ENCODE peak calls at places on chromosomes 5 and 9, in six cellular contexts. H is CD8-positive, alpha-beta T cell; Y is adrenal gland; E is effector memory CD4-positive, alpha-beta T cell; N is left ventricle myocardium inferior; K is lung. P is an unnamed sample.

GRCh38 chr5:172683696-172684464 is 42.8 kb downstream of the NEURL1B start:
- DNase-seq in H (peak; percentile 19), Y (no peak), E (peak; percentile 66), N (no peak), K (no peak), P (no peak)

GRCh38 chr5:171365351-171365750 is 22.3 kb upstream of the NPM1 start:
- DNase-seq in H (no peak), Y (no peak), E (no peak), N (no peak), K (no peak), P (no peak)

GRCh38 chr5:73115399-73116051 is 4.8 kb upstream of the TMEM171 start:
- DNase-seq in H (no peak), Y (no peak), E (no peak), N (no peak), K (no peak), P (no peak)

GRCh38 chr5:20105915-20106314 is 117.9 kb upstream of the CDH18 start:
- DNase-seq in H (no peak), Y (no peak), E (no peak), N (no peak), K (no peak), P (no peak)

GRCh38 chr5:180591249-180591887 is at the start of gene SCGB3A1:
- DNase-seq in H (no peak), Y (no peak), E (no peak), N (no peak), K (peak; percentile 34), P (no peak)

GRCh38 chr9:38482918-38483592 is 58.8 kb upstream of the IGFBPL1 start:
- DNase-seq in H (no peak), Y (no peak), E (no peak), N (no peak), K (no peak), P (no peak)

GRCh38 chr9:109821711-109822110 is 41.7 kb downstream of the PALM2AKAP2 start:
- DNase-seq in H (no peak), Y (no peak), E (no peak), N (no peak), K (no peak), P (no peak)

GRCh38 chr5:17365756-17366155 is 132.3 kb upstream of the TAF11L2 start:
- DNase-seq in H (no peak), Y (no peak), E (no peak), N (no peak), K (no peak), P (no peak)

GRCh38 chr5:36722913-36723312 is 116.5 kb downstream of the SLC1A3 start:
- DNase-seq in H (no peak), Y (no peak), E (no peak), N (no peak), K (no peak), P (no peak)

GRCh38 chr5:90865194-90865593 is 306.6 kb downstream of the ADGRV1 start:
- DNase-seq in H (no peak), Y (no peak), E (no peak), N (no peak), K (no peak), P (no peak)

GRCh38 chr5:58188287-58188651 is 271.6 kb downstream of the PLK2 start:
- DNase-seq in H (no peak), Y (no peak), E (no peak), N (no peak), K (no peak), P (no peak)

GRCh38 chr9:134361843-134362414 is 35.7 kb downstream of the RXRA start:
- DNase-seq in H (no peak), Y (no peak), E (no peak), N (no peak), K (no peak), P (no peak)
- H3K27ac ChIP-seq in H (no peak overlapping the region), Y (no peak overlapping the region), E (no peak overlapping the region), N (peak overlapping the region; percentile 61), K (no peak overlapping the region), P (peak overlapping the region; percentile 72)

DNA sequence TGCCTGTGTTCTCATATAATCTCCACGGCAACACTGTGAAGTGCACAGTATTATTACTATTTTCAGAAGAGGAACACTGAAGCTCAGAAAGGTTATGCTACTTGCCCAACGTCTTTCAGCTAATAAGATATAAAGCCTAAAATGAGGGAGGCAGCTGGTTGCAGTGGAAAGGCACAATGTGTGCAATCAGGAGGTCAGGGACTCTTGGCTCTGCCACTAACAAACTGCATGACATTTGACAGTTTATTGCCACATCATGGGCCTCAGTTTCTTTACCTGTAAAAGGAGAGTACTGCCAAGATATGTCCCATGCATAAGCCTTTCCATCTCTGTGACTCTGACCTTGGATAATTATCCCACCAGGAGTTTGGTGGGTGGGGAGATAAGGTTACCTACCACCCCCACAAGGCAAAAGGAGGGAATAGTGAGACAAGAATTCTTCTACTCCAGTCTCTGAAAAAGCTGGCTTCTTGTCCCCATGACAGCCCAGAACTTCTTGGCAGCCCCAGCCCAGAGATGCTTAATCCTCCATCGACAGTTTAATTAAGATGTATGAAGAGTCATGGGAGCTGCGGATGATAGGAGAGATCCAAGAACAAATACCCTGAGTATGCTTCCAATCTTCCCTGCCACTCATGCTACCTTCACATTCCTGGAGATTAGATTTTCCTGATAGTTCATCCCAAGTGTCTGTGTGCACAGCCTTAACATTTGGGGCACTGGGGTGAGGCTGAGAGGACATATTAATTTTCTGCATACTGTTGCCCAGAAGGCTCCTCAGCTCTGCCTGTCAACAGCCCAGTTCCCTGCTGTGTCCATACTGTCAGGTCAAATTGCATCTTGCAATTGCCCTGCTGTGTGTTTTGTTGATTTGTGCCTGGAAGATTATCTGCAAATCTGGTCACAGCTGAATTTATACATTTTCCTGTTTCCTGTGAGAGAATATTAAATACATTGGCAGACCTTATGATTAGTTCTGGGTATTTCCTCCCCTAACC is 271.2 kb downstream of the FAM114A2 start:
- DNase-seq in H (no peak), Y (no peak), E (no peak), N (no peak), K (no peak), P (no peak)
- H3K27ac ChIP-seq in H (no peak overlapping the region), Y (no peak overlapping the region), E (no peak overlapping the region), N (no peak overlapping the region), K (no peak overlapping the region), P (no peak overlapping the region)

GRCh38 chr5:137575847-137576246 is 76.7 kb upstream of the SPOCK1 start:
- DNase-seq in H (no peak), Y (no peak), E (no peak), N (no peak), K (no peak), P (no peak)
- H3K27ac ChIP-seq in H (no peak overlapping the region), Y (no peak overlapping the region), E (no peak overlapping the region), N (no peak overlapping the region), K (no peak overlapping the region), P (no peak overlapping the region)

DNA sequence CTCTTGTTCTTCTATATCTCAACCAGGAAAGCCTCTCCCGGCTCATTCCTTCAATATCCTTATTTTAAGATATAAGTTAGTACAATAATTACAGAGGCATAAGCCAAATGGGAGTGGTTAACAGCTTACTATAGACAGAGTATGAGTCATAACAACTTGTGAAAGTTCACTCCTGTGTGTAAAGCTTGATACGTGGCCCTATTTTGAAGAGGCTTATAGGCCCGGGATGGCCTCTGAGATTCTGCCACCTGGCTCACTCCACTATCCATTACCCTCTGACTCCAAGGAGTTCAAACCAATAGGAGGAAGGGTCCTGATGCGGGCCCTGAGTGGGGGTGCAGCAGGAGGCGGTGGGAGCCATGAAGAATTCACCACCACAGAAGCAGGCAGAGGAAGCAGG is 36.6 kb downstream of the B4GALT1 start:
- DNase-seq in H (no peak), Y (no peak), E (no peak), N (no peak), K (no peak), P (no peak)
- H3K27ac ChIP-seq in H (no peak overlapping the region), Y (no peak overlapping the region), E (no peak overlapping the region), N (peak overlapping the region; percentile 41), K (peak overlapping the region; percentile 60), P (no peak overlapping the region)

GRCh38 chr5:54525692-54526091 is 8.1 kb downstream of the SNX18 start:
- DNase-seq in H (no peak), Y (no peak), E (no peak), N (no peak), K (no peak), P (no peak)

GRCh38 chr5:54524082-54524481 is 6.5 kb downstream of the SNX18 start:
- DNase-seq in H (no peak), Y (no peak), E (no peak), N (no peak), K (no peak), P (peak; percentile 73)

GRCh38 chr5:54526604-54527359 is 9.2 kb downstream of the SNX18 start:
- DNase-seq in H (no peak), Y (no peak), E (no peak), N (no peak), K (no peak), P (no peak)

GRCh38 chr5:54524704-54525103 is 7.1 kb downstream of the SNX18 start:
- DNase-seq in H (no peak), Y (peak; percentile 47), E (no peak), N (peak; percentile 41), K (no peak), P (no peak)

GRCh38 chr5:54525226-54525625 is 7.7 kb downstream of the SNX18 start:
- DNase-seq in H (no peak), Y (no peak), E (no peak), N (no peak), K (no peak), P (no peak)
- H3K27ac ChIP-seq in H (no peak overlapping the region), Y (peak overlapping the region; percentile 67), E (no peak overlapping the region), N (peak overlapping the region; percentile 75), K (no peak overlapping the region), P (peak overlapping the region; percentile 95)

GRCh38 chr5:140168371-140168770 is 6.6 kb upstream of the CYSTM1 start:
- DNase-seq in H (no peak), Y (no peak), E (no peak), N (no peak), K (no peak), P (no peak)

GRCh38 chr5:140165921-140166270 is 9.1 kb upstream of the CYSTM1 start:
- DNase-seq in H (no peak), Y (no peak), E (no peak), N (no peak), K (no peak), P (no peak)

GRCh38 chr5:140166911-140167310 is 8.1 kb upstream of the CYSTM1 start:
- DNase-seq in H (no peak), Y (no peak), E (no peak), N (no peak), K (no peak), P (no peak)

GRCh38 chr5:140172473-140172872 is 2.5 kb upstream of the CYSTM1 start:
- DNase-seq in H (no peak), Y (no peak), E (no peak), N (no peak), K (no peak), P (no peak)

GRCh38 chr5:140169410-140169809 is 5.6 kb upstream of the CYSTM1 start:
- DNase-seq in H (no peak), Y (no peak), E (no peak), N (no peak), K (no peak), P (no peak)
- H3K27ac ChIP-seq in H (no peak overlapping the region), Y (no peak overlapping the region), E (no peak overlapping the region), N (no peak overlapping the region), K (no peak overlapping the region), P (no peak overlapping the region)

GRCh38 chr9:121573717-121574485 is 74.3 kb upstream of the GGTA1 start:
- DNase-seq in H (no peak), Y (no peak), E (no peak), N (no peak), K (no peak), P (no peak)
- H3K27ac ChIP-seq in H (no peak overlapping the region), Y (no peak overlapping the region), E (no peak overlapping the region), N (no peak overlapping the region), K (no peak overlapping the region), P (no peak overlapping the region)

DNA sequence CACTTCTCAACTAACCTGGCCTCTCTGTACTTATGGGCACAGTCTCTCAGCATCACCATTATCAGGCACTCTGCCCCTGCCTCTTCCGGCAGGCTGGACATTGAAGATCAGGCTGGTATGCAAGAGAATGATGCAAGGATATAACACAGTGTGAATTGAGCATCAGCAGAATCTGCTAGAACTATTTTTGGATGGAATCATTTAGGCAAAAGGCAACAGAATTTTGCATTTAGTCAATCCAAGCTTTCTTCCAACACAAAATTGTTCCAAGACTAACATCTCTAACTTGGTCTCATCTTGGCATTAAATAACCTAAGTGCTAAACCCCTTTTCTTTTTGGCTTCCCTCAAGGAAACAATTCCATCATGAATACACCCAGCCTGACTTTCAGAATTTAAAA is 340.0 kb downstream of the PRELID2 start:
- DNase-seq in H (no peak), Y (no peak), E (no peak), N (no peak), K (no peak), P (no peak)
- H3K27ac ChIP-seq in H (no peak overlapping the region), Y (no peak overlapping the region), E (no peak overlapping the region), N (no peak overlapping the region), K (no peak overlapping the region), P (peak overlapping the region; percentile 76)